ENCODE peak calls at places on chromosomes 16 and 17, in eight cellular contexts. One of them, this sample, is unnamed.

GRCh38 chr16:83336630-83337029 is 471.1 kb upstream of the HSBP1 start:
- DNase-seq in Calu3: no peak
- DNase-seq in endothelial cell: no peak
- DNase-seq in GM12865: no peak
- DNase-seq in lower leg skin: no peak
- DNase-seq in dorsolateral prefrontal cortex: no peak
- DNase-seq in right atrium auricular region: no peak
- DNase-seq in activated CD8-positive, alpha-beta T cell treated with anti-CD3 and anti-CD28 coated beads for 36 hours: no peak
- DNase-seq in this sample: no peak

GRCh38 chr17:77083547-77083946 is 57.2 kb upstream of the SEC14L1 start:
- DNase-seq in Calu3: no peak
- DNase-seq in endothelial cell: no peak
- DNase-seq in GM12865: peak; percentile 36
- DNase-seq in lower leg skin: no peak
- DNase-seq in dorsolateral prefrontal cortex: no peak
- DNase-seq in right atrium auricular region: no peak
- DNase-seq in activated CD8-positive, alpha-beta T cell treated with anti-CD3 and anti-CD28 coated beads for 36 hours: no peak
- DNase-seq in this sample: no peak

GRCh38 chr16:4315185-4316102 is at the start of gene GLIS2:
- DNase-seq in Calu3: peak; percentile 77
- DNase-seq in endothelial cell: peak; percentile 33
- DNase-seq in GM12865: no peak
- DNase-seq in lower leg skin: no peak
- DNase-seq in dorsolateral prefrontal cortex: no peak
- DNase-seq in right atrium auricular region: no peak
- DNase-seq in activated CD8-positive, alpha-beta T cell treated with anti-CD3 and anti-CD28 coated beads for 36 hours: peak; percentile 37
- DNase-seq in this sample: peak; percentile 74

GRCh38 chr16:50269769-50270509 is 3.6 kb downstream of the ADCY7 start:
- DNase-seq in Calu3: no peak
- DNase-seq in endothelial cell: no peak
- DNase-seq in GM12865: no peak
- DNase-seq in lower leg skin: no peak
- DNase-seq in dorsolateral prefrontal cortex: no peak
- DNase-seq in right atrium auricular region: no peak
- DNase-seq in activated CD8-positive, alpha-beta T cell treated with anti-CD3 and anti-CD28 coated beads for 36 hours: peak; percentile 58
- DNase-seq in this sample: no peak

GRCh38 chr16:89695875-89696597 is 5.5 kb downstream of the SPATA2L start:
- DNase-seq in Calu3: no peak
- DNase-seq in endothelial cell: no peak
- DNase-seq in GM12865: no peak
- DNase-seq in lower leg skin: no peak
- DNase-seq in dorsolateral prefrontal cortex: no peak
- DNase-seq in right atrium auricular region: no peak
- DNase-seq in activated CD8-positive, alpha-beta T cell treated with anti-CD3 and anti-CD28 coated beads for 36 hours: no peak
- DNase-seq in this sample: no peak

GRCh38 chr16:83542491-83542890 is 265.3 kb upstream of the HSBP1 start:
- DNase-seq in Calu3: no peak
- DNase-seq in endothelial cell: no peak
- DNase-seq in GM12865: no peak
- DNase-seq in lower leg skin: peak; percentile 57
- DNase-seq in dorsolateral prefrontal cortex: no peak
- DNase-seq in right atrium auricular region: no peak
- DNase-seq in activated CD8-positive, alpha-beta T cell treated with anti-CD3 and anti-CD28 coated beads for 36 hours: no peak
- DNase-seq in this sample: no peak

GRCh38 chr17:4502466-4503154 is 3.9 kb downstream of the SPNS2 start:
- DNase-seq in Calu3: no peak
- DNase-seq in endothelial cell: no peak
- DNase-seq in GM12865: no peak
- DNase-seq in lower leg skin: no peak
- DNase-seq in dorsolateral prefrontal cortex: no peak
- DNase-seq in right atrium auricular region: no peak
- DNase-seq in activated CD8-positive, alpha-beta T cell treated with anti-CD3 and anti-CD28 coated beads for 36 hours: no peak
- DNase-seq in this sample: no peak

GRCh38 chr17:72342582-72343527 is 222.0 kb downstream of the SOX9 start:
- DNase-seq in Calu3: no peak
- DNase-seq in endothelial cell: no peak
- DNase-seq in GM12865: no peak
- DNase-seq in lower leg skin: no peak
- DNase-seq in dorsolateral prefrontal cortex: peak; percentile 38
- DNase-seq in right atrium auricular region: peak; percentile 87
- DNase-seq in activated CD8-positive, alpha-beta T cell treated with anti-CD3 and anti-CD28 coated beads for 36 hours: no peak
- DNase-seq in this sample: no peak

GRCh38 chr16:50474138-50474537 is 74.1 kb upstream of the NKD1 start:
- DNase-seq in Calu3: no peak
- DNase-seq in endothelial cell: no peak
- DNase-seq in GM12865: peak; percentile 36
- DNase-seq in lower leg skin: no peak
- DNase-seq in dorsolateral prefrontal cortex: no peak
- DNase-seq in right atrium auricular region: no peak
- DNase-seq in activated CD8-positive, alpha-beta T cell treated with anti-CD3 and anti-CD28 coated beads for 36 hours: peak; percentile 50
- DNase-seq in this sample: no peak

GRCh38 chr16:76428858-76429257 is 151.7 kb downstream of the CNTNAP4 start:
- DNase-seq in Calu3: peak; percentile 44
- DNase-seq in endothelial cell: no peak
- DNase-seq in GM12865: peak; percentile 27
- DNase-seq in lower leg skin: no peak
- DNase-seq in dorsolateral prefrontal cortex: no peak
- DNase-seq in right atrium auricular region: no peak
- DNase-seq in activated CD8-positive, alpha-beta T cell treated with anti-CD3 and anti-CD28 coated beads for 36 hours: no peak
- DNase-seq in this sample: no peak

GRCh38 chr16:46884513-46885293 is 541 bp downstream of the GPT2 start:
- DNase-seq in Calu3: no peak
- DNase-seq in endothelial cell: peak; percentile 25
- DNase-seq in GM12865: peak; percentile 28
- DNase-seq in lower leg skin: no peak
- DNase-seq in dorsolateral prefrontal cortex: peak; percentile 51
- DNase-seq in right atrium auricular region: no peak
- DNase-seq in activated CD8-positive, alpha-beta T cell treated with anti-CD3 and anti-CD28 coated beads for 36 hours: peak; percentile 33
- DNase-seq in this sample: no peak

GRCh38 chr17:5881849-5882248 is 188.3 kb upstream of the WSCD1 start:
- DNase-seq in Calu3: no peak
- DNase-seq in endothelial cell: no peak
- DNase-seq in GM12865: no peak
- DNase-seq in lower leg skin: no peak
- DNase-seq in dorsolateral prefrontal cortex: no peak
- DNase-seq in right atrium auricular region: no peak
- DNase-seq in activated CD8-positive, alpha-beta T cell treated with anti-CD3 and anti-CD28 coated beads for 36 hours: no peak
- DNase-seq in this sample: no peak

GRCh38 chr16:26993511-26993910 is 73.2 kb upstream of the C16orf82 start:
- DNase-seq in Calu3: no peak
- DNase-seq in endothelial cell: no peak
- DNase-seq in GM12865: no peak
- DNase-seq in lower leg skin: no peak
- DNase-seq in dorsolateral prefrontal cortex: no peak
- DNase-seq in right atrium auricular region: no peak
- DNase-seq in activated CD8-positive, alpha-beta T cell treated with anti-CD3 and anti-CD28 coated beads for 36 hours: no peak
- DNase-seq in this sample: no peak

GRCh38 chr16:57579361-57579665 is 36.9 kb downstream of the ADGRG5 start:
- DNase-seq in Calu3: no peak
- DNase-seq in endothelial cell: no peak
- DNase-seq in GM12865: no peak
- DNase-seq in lower leg skin: no peak
- DNase-seq in dorsolateral prefrontal cortex: no peak
- DNase-seq in right atrium auricular region: peak; percentile 13
- DNase-seq in activated CD8-positive, alpha-beta T cell treated with anti-CD3 and anti-CD28 coated beads for 36 hours: no peak
- DNase-seq in this sample: no peak
- TF ChIP-seq CTCF in Calu3: no peak
- TF ChIP-seq CTCF in endothelial cell: no peak
- TF ChIP-seq CTCF in GM12865: no peak
- TF ChIP-seq CTCF in lower leg skin: no peak
- TF ChIP-seq CTCF in dorsolateral prefrontal cortex: no peak
- TF ChIP-seq CTCF in right atrium auricular region: no peak
- TF ChIP-seq CTCF in activated CD8-positive, alpha-beta T cell treated with anti-CD3 and anti-CD28 coated beads for 36 hours: no peak
- TF ChIP-seq CTCF in this sample: no peak

GRCh38 chr17:64234961-64235360 is 28.1 kb downstream of the TEX2 start:
- DNase-seq in Calu3: no peak
- DNase-seq in endothelial cell: no peak
- DNase-seq in GM12865: no peak
- DNase-seq in lower leg skin: no peak
- DNase-seq in dorsolateral prefrontal cortex: no peak
- DNase-seq in right atrium auricular region: no peak
- DNase-seq in activated CD8-positive, alpha-beta T cell treated with anti-CD3 and anti-CD28 coated beads for 36 hours: no peak
- DNase-seq in this sample: no peak

GRCh38 chr17:64240741-64241347 is 22.2 kb downstream of the TEX2 start:
- DNase-seq in Calu3: no peak
- DNase-seq in endothelial cell: no peak
- DNase-seq in GM12865: no peak
- DNase-seq in lower leg skin: peak; percentile 56
- DNase-seq in dorsolateral prefrontal cortex: peak; percentile 19
- DNase-seq in right atrium auricular region: peak; percentile 78
- DNase-seq in activated CD8-positive, alpha-beta T cell treated with anti-CD3 and anti-CD28 coated beads for 36 hours: no peak
- DNase-seq in this sample: no peak

GRCh38 chr17:64232466-64233262 is 30.4 kb downstream of the TEX2 start:
- DNase-seq in Calu3: no peak
- DNase-seq in endothelial cell: no peak
- DNase-seq in GM12865: no peak
- DNase-seq in lower leg skin: no peak
- DNase-seq in dorsolateral prefrontal cortex: no peak
- DNase-seq in right atrium auricular region: no peak
- DNase-seq in activated CD8-positive, alpha-beta T cell treated with anti-CD3 and anti-CD28 coated beads for 36 hours: no peak
- DNase-seq in this sample: no peak

GRCh38 chr17:64240261-64240740 is 22.8 kb downstream of the TEX2 start:
- DNase-seq in Calu3: peak; percentile 31
- DNase-seq in endothelial cell: no peak
- DNase-seq in GM12865: no peak
- DNase-seq in lower leg skin: no peak
- DNase-seq in dorsolateral prefrontal cortex: no peak
- DNase-seq in right atrium auricular region: no peak
- DNase-seq in activated CD8-positive, alpha-beta T cell treated with anti-CD3 and anti-CD28 coated beads for 36 hours: peak; percentile 7
- DNase-seq in this sample: no peak

GRCh38 chr17:64236827-64237403 is 26.1 kb downstream of the TEX2 start:
- DNase-seq in Calu3: peak; percentile 22
- DNase-seq in endothelial cell: peak; percentile 18
- DNase-seq in GM12865: no peak
- DNase-seq in lower leg skin: no peak
- DNase-seq in dorsolateral prefrontal cortex: no peak
- DNase-seq in right atrium auricular region: no peak
- DNase-seq in activated CD8-positive, alpha-beta T cell treated with anti-CD3 and anti-CD28 coated beads for 36 hours: no peak
- DNase-seq in this sample: no peak
- TF ChIP-seq CTCF in Calu3: no peak
- TF ChIP-seq CTCF in endothelial cell: peak; percentile 57
- TF ChIP-seq CTCF in GM12865: no peak
- TF ChIP-seq CTCF in lower leg skin: no peak
- TF ChIP-seq CTCF in dorsolateral prefrontal cortex: no peak
- TF ChIP-seq CTCF in right atrium auricular region: peak; percentile 35
- TF ChIP-seq CTCF in activated CD8-positive, alpha-beta T cell treated with anti-CD3 and anti-CD28 coated beads for 36 hours: peak; percentile 27
- TF ChIP-seq CTCF in this sample: no peak

GRCh38 chr17:73840829-73841228 is 196.6 kb upstream of the SDK2 start:
- DNase-seq in Calu3: no peak
- DNase-seq in endothelial cell: no peak
- DNase-seq in GM12865: no peak
- DNase-seq in lower leg skin: no peak
- DNase-seq in dorsolateral prefrontal cortex: no peak
- DNase-seq in right atrium auricular region: no peak
- DNase-seq in activated CD8-positive, alpha-beta T cell treated with anti-CD3 and anti-CD28 coated beads for 36 hours: no peak
- DNase-seq in this sample: no peak

GRCh38 chr17:73834684-73835343 is 190.6 kb upstream of the SDK2 start:
- DNase-seq in Calu3: no peak
- DNase-seq in endothelial cell: no peak
- DNase-seq in GM12865: no peak
- DNase-seq in lower leg skin: no peak
- DNase-seq in dorsolateral prefrontal cortex: no peak
- DNase-seq in right atrium auricular region: no peak
- DNase-seq in activated CD8-positive, alpha-beta T cell treated with anti-CD3 and anti-CD28 coated beads for 36 hours: no peak
- DNase-seq in this sample: no peak

GRCh38 chr17:73841431-73842060 is 197.3 kb upstream of the SDK2 start:
- DNase-seq in Calu3: peak; percentile 24
- DNase-seq in endothelial cell: peak; percentile 43
- DNase-seq in GM12865: no peak
- DNase-seq in lower leg skin: no peak
- DNase-seq in dorsolateral prefrontal cortex: no peak
- DNase-seq in right atrium auricular region: no peak
- DNase-seq in activated CD8-positive, alpha-beta T cell treated with anti-CD3 and anti-CD28 coated beads for 36 hours: peak; percentile 11
- DNase-seq in this sample: no peak

GRCh38 chr17:73835605-73836004 is 191.4 kb upstream of the SDK2 start:
- DNase-seq in Calu3: no peak
- DNase-seq in endothelial cell: no peak
- DNase-seq in GM12865: no peak
- DNase-seq in lower leg skin: no peak
- DNase-seq in dorsolateral prefrontal cortex: no peak
- DNase-seq in right atrium auricular region: no peak
- DNase-seq in activated CD8-positive, alpha-beta T cell treated with anti-CD3 and anti-CD28 coated beads for 36 hours: no peak
- DNase-seq in this sample: no peak

GRCh38 chr17:73838815-73839214 is 194.6 kb upstream of the SDK2 start:
- DNase-seq in Calu3: no peak
- DNase-seq in endothelial cell: no peak
- DNase-seq in GM12865: no peak
- DNase-seq in lower leg skin: no peak
- DNase-seq in dorsolateral prefrontal cortex: no peak
- DNase-seq in right atrium auricular region: no peak
- DNase-seq in activated CD8-positive, alpha-beta T cell treated with anti-CD3 and anti-CD28 coated beads for 36 hours: no peak
- DNase-seq in this sample: no peak
- TF ChIP-seq CTCF in Calu3: no peak
- TF ChIP-seq CTCF in endothelial cell: no peak
- TF ChIP-seq CTCF in GM12865: no peak
- TF ChIP-seq CTCF in lower leg skin: no peak
- TF ChIP-seq CTCF in dorsolateral prefrontal cortex: no peak
- TF ChIP-seq CTCF in right atrium auricular region: no peak
- TF ChIP-seq CTCF in activated CD8-positive, alpha-beta T cell treated with anti-CD3 and anti-CD28 coated beads for 36 hours: no peak
- TF ChIP-seq CTCF in this sample: no peak

GRCh38 chr17:19321481-19322128 is 40.9 kb downstream of the B9D1 start:
- DNase-seq in Calu3: no peak
- DNase-seq in endothelial cell: no peak
- DNase-seq in GM12865: no peak
- DNase-seq in lower leg skin: no peak
- DNase-seq in dorsolateral prefrontal cortex: no peak
- DNase-seq in right atrium auricular region: no peak
- DNase-seq in activated CD8-positive, alpha-beta T cell treated with anti-CD3 and anti-CD28 coated beads for 36 hours: no peak
- DNase-seq in this sample: no peak
- TF ChIP-seq CTCF in Calu3: no peak
- TF ChIP-seq CTCF in endothelial cell: peak; percentile 18
- TF ChIP-seq CTCF in GM12865: peak; percentile 5
- TF ChIP-seq CTCF in lower leg skin: no peak
- TF ChIP-seq CTCF in dorsolateral prefrontal cortex: peak; percentile 24
- TF ChIP-seq CTCF in right atrium auricular region: peak; percentile 49
- TF ChIP-seq CTCF in activated CD8-positive, alpha-beta T cell treated with anti-CD3 and anti-CD28 coated beads for 36 hours: no peak
- TF ChIP-seq CTCF in this sample: peak; percentile 4

GRCh38 chr17:8152112-8152775 is at the start of gene PER1:
- DNase-seq in Calu3: peak; percentile 88
- DNase-seq in endothelial cell: peak; percentile 91
- DNase-seq in GM12865: peak; percentile 94
- DNase-seq in lower leg skin: peak; percentile 96
- DNase-seq in dorsolateral prefrontal cortex: peak; percentile 98
- DNase-seq in right atrium auricular region: peak; percentile 99
- DNase-seq in activated CD8-positive, alpha-beta T cell treated with anti-CD3 and anti-CD28 coated beads for 36 hours: peak; percentile 96
- DNase-seq in this sample: peak; percentile 90

GRCh38 chr17:8151641-8152111 is 528 bp downstream of the PER1 start:
- DNase-seq in Calu3: no peak
- DNase-seq in endothelial cell: peak; percentile 46
- DNase-seq in GM12865: no peak
- DNase-seq in lower leg skin: peak; percentile 88
- DNase-seq in dorsolateral prefrontal cortex: peak; percentile 59
- DNase-seq in right atrium auricular region: peak; percentile 96
- DNase-seq in activated CD8-positive, alpha-beta T cell treated with anti-CD3 and anti-CD28 coated beads for 36 hours: peak; percentile 66
- DNase-seq in this sample: no peak

GRCh38 chr17:8150194-8151119 is 1.7 kb downstream of the PER1 start:
- DNase-seq in Calu3: no peak
- DNase-seq in endothelial cell: no peak
- DNase-seq in GM12865: no peak
- DNase-seq in lower leg skin: no peak
- DNase-seq in dorsolateral prefrontal cortex: no peak
- DNase-seq in right atrium auricular region: no peak
- DNase-seq in activated CD8-positive, alpha-beta T cell treated with anti-CD3 and anti-CD28 coated beads for 36 hours: no peak
- DNase-seq in this sample: no peak

GRCh38 chr17:8149419-8150193 is 2.6 kb downstream of the PER1 start:
- DNase-seq in Calu3: no peak
- DNase-seq in endothelial cell: no peak
- DNase-seq in GM12865: no peak
- DNase-seq in lower leg skin: no peak
- DNase-seq in dorsolateral prefrontal cortex: no peak
- DNase-seq in right atrium auricular region: no peak
- DNase-seq in activated CD8-positive, alpha-beta T cell treated with anti-CD3 and anti-CD28 coated beads for 36 hours: no peak
- DNase-seq in this sample: no peak

GRCh38 chr17:8151120-8151640 is 1.0 kb downstream of the PER1 start:
- DNase-seq in Calu3: no peak
- DNase-seq in endothelial cell: peak; percentile 77
- DNase-seq in GM12865: peak; percentile 93
- DNase-seq in lower leg skin: peak; percentile 83
- DNase-seq in dorsolateral prefrontal cortex: peak; percentile 90
- DNase-seq in right atrium auricular region: peak; percentile 93
- DNase-seq in activated CD8-positive, alpha-beta T cell treated with anti-CD3 and anti-CD28 coated beads for 36 hours: peak; percentile 91
- DNase-seq in this sample: peak; percentile 90
- TF ChIP-seq CTCF in Calu3: no peak
- TF ChIP-seq CTCF in endothelial cell: no peak
- TF ChIP-seq CTCF in GM12865: no peak
- TF ChIP-seq CTCF in lower leg skin: no peak
- TF ChIP-seq CTCF in dorsolateral prefrontal cortex: no peak
- TF ChIP-seq CTCF in right atrium auricular region: peak; percentile 13
- TF ChIP-seq CTCF in activated CD8-positive, alpha-beta T cell treated with anti-CD3 and anti-CD28 coated beads for 36 hours: no peak
- TF ChIP-seq CTCF in this sample: no peak

This sample was measured in GM10248.